ENCODE peak calls at places on chromosome 3, in six cellular contexts. One of them, this sample, is unnamed.
A peak's percentile ranks its signal among the peaks of the same experiment; 100 is the strongest.

GRCh38 chr3:81920805-81921204 is 159.4 kb upstream of the GBE1 start:
- DNase-seq in OCI-LY7: no peak
- DNase-seq in endothelial cell of umbilical vein: no peak
- DNase-seq in brain microvascular endothelial cell: no peak
- DNase-seq in iPS DF 6.9: no peak
- DNase-seq in stomach: no peak
- DNase-seq in this sample: no peak

GRCh38 chr3:13379191-13379830 is 40.8 kb downstream of the NUP210 start:
- DNase-seq in OCI-LY7: no peak
- DNase-seq in endothelial cell of umbilical vein: no peak
- DNase-seq in brain microvascular endothelial cell: peak; percentile 77
- DNase-seq in iPS DF 6.9: no peak
- DNase-seq in stomach: no peak
- DNase-seq in this sample: peak; percentile 13

GRCh38 chr3:143859465-143860203 is 11.4 kb upstream of the SLC9A9 start:
- DNase-seq in OCI-LY7: no peak
- DNase-seq in endothelial cell of umbilical vein: no peak
- DNase-seq in brain microvascular endothelial cell: no peak
- DNase-seq in iPS DF 6.9: no peak
- DNase-seq in stomach: no peak
- DNase-seq in this sample: no peak

GRCh38 chr3:5231067-5231466 is 43.6 kb downstream of the EDEM1 start:
- DNase-seq in OCI-LY7: no peak
- DNase-seq in endothelial cell of umbilical vein: no peak
- DNase-seq in brain microvascular endothelial cell: no peak
- DNase-seq in iPS DF 6.9: no peak
- DNase-seq in stomach: no peak
- DNase-seq in this sample: no peak

GRCh38 chr3:123397921-123398785 is 50.7 kb downstream of the ADCY5 start:
- DNase-seq in OCI-LY7: no peak
- DNase-seq in endothelial cell of umbilical vein: no peak
- DNase-seq in brain microvascular endothelial cell: no peak
- DNase-seq in iPS DF 6.9: no peak
- DNase-seq in stomach: no peak
- DNase-seq in this sample: peak; percentile 18

GRCh38 chr3:131361464-131362421 is 19.8 kb upstream of the NUDT16 start:
- DNase-seq in OCI-LY7: no peak
- DNase-seq in endothelial cell of umbilical vein: peak; percentile 16
- DNase-seq in brain microvascular endothelial cell: no peak
- DNase-seq in iPS DF 6.9: peak; percentile 95
- DNase-seq in stomach: peak; percentile 96
- DNase-seq in this sample: peak; percentile 97

GRCh38 chr3:132596816-132597433 is at the start of gene ACKR4:
- DNase-seq in OCI-LY7: peak; percentile 44
- DNase-seq in endothelial cell of umbilical vein: peak; percentile 78
- DNase-seq in brain microvascular endothelial cell: no peak
- DNase-seq in iPS DF 6.9: no peak
- DNase-seq in stomach: no peak
- DNase-seq in this sample: no peak

GRCh38 chr3:157532529-157533297 is 29.5 kb upstream of the VEPH1 start:
- DNase-seq in OCI-LY7: peak; percentile 57
- DNase-seq in endothelial cell of umbilical vein: peak; percentile 94
- DNase-seq in brain microvascular endothelial cell: peak; percentile 71
- DNase-seq in iPS DF 6.9: peak; percentile 71
- DNase-seq in stomach: no peak
- DNase-seq in this sample: peak; percentile 84

GRCh38 chr3:118960876-118961275 is 73.8 kb downstream of the IGSF11 start:
- DNase-seq in OCI-LY7: no peak
- DNase-seq in endothelial cell of umbilical vein: no peak
- DNase-seq in brain microvascular endothelial cell: no peak
- DNase-seq in iPS DF 6.9: no peak
- DNase-seq in stomach: no peak
- DNase-seq in this sample: no peak

GRCh38 chr3:173599673-173600072 is 202.1 kb downstream of the NLGN1 start:
- DNase-seq in OCI-LY7: no peak
- DNase-seq in endothelial cell of umbilical vein: no peak
- DNase-seq in brain microvascular endothelial cell: no peak
- DNase-seq in iPS DF 6.9: no peak
- DNase-seq in stomach: no peak
- DNase-seq in this sample: no peak

GRCh38 chr3:125017406-125017805 is 38.4 kb downstream of the HEG1 start:
- DNase-seq in OCI-LY7: no peak
- DNase-seq in endothelial cell of umbilical vein: no peak
- DNase-seq in brain microvascular endothelial cell: no peak
- DNase-seq in iPS DF 6.9: no peak
- DNase-seq in stomach: no peak
- DNase-seq in this sample: no peak

GRCh38 chr3:142796823-142797222 is 73.0 kb downstream of the TRPC1 start:
- DNase-seq in OCI-LY7: no peak
- DNase-seq in endothelial cell of umbilical vein: no peak
- DNase-seq in brain microvascular endothelial cell: no peak
- DNase-seq in iPS DF 6.9: no peak
- DNase-seq in stomach: no peak
- DNase-seq in this sample: no peak

GRCh38 chr3:10251006-10251405 is 2.7 kb downstream of the TATDN2 start:
- DNase-seq in OCI-LY7: no peak
- DNase-seq in endothelial cell of umbilical vein: no peak
- DNase-seq in brain microvascular endothelial cell: no peak
- DNase-seq in iPS DF 6.9: no peak
- DNase-seq in stomach: no peak
- DNase-seq in this sample: no peak
- H3K36me3 ChIP-seq in OCI-LY7: peaks cover 69% of the 10 kb centered on the region
- H3K36me3 ChIP-seq in endothelial cell of umbilical vein: no peaks in the 10 kb centered on the region
- H3K36me3 ChIP-seq in brain microvascular endothelial cell: peaks cover 18% of the 10 kb centered on the region
- H3K36me3 ChIP-seq in iPS DF 6.9: peaks cover 5% of the 10 kb centered on the region
- H3K36me3 ChIP-seq in stomach: peaks cover 5% of the 10 kb centered on the region
- H3K36me3 ChIP-seq in this sample: peaks cover 10% of the 10 kb centered on the region

DNA sequence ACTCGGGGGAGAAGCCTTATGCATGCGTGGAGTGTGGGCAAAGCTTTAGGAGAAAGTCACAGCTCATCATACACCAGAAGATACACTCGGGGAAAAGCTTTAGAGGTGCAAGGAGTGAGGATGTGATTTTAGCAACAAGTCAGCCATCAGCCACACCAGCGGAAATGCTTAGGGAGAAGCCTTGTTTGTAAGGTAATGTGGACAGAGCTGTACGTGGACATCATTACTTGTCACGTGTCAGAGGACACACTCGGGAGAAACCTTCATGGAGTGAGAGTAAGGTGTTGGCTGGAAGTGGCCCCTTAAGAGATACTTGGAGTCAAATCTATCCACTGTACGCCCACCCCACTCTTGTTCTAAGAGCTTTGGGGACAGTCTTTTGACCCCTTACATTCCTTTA is 28.7 kb downstream of the ZNF589 start:
- DNase-seq in OCI-LY7: no peak
- DNase-seq in endothelial cell of umbilical vein: no peak
- DNase-seq in brain microvascular endothelial cell: no peak
- DNase-seq in iPS DF 6.9: no peak
- DNase-seq in stomach: no peak
- DNase-seq in this sample: no peak
- H3K36me3 ChIP-seq in OCI-LY7: peaks cover 67% of the 10 kb centered on the region
- H3K36me3 ChIP-seq in endothelial cell of umbilical vein: no peaks in the 10 kb centered on the region
- H3K36me3 ChIP-seq in brain microvascular endothelial cell: peaks cover 10% of the 10 kb centered on the region
- H3K36me3 ChIP-seq in iPS DF 6.9: peaks cover 50% of the 10 kb centered on the region
- H3K36me3 ChIP-seq in stomach: peaks cover 4% of the 10 kb centered on the region
- H3K36me3 ChIP-seq in this sample: peaks cover 5% of the 10 kb centered on the region

DNA sequence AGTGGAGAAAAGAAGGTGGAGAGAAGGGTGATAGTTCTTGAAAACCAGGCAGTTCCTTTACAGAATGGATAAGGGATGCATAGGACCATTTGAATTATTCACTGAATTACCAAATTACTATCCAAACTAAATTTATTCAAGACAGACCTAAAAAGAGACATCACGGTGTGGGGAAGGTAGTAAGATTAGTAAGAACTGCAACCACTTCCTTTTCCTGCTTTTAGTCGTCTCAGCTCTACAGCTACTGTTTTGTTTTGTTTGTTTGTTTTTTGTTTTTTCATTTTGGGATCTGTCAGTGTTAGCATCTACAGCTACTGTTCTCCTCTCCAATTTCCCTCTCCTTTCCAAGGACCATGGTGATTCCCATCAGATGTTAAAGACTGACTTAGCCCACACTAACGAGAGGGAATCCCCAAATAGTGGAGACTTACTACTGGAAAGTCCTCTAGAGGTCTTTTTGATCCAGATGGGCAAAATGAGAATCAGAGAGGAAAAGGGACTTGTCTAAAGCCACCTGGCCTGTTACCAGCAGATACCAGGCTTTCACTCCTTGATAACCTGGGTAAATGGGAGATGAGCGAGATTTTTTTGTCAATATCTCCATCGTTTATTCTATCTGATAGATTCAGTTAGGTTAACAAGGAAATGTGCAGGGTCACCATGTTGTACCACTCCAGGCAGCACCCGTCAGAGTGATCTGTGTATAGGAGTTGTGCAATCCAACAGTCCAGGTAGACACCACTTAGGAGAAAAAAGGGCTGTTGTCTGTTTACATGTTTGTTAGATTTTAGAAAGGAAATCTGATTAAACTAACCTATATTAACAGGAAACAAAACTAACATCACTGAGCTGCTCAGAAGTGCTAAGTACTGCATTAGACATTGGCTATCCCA is 6.0 kb downstream of the HCLS1 start:
- DNase-seq in OCI-LY7: no peak
- DNase-seq in endothelial cell of umbilical vein: no peak
- DNase-seq in brain microvascular endothelial cell: no peak
- DNase-seq in iPS DF 6.9: no peak
- DNase-seq in stomach: no peak
- DNase-seq in this sample: no peak
- H3K36me3 ChIP-seq in OCI-LY7: peaks cover 92% of the 10 kb centered on the region
- H3K36me3 ChIP-seq in endothelial cell of umbilical vein: peaks cover 2% of the 10 kb centered on the region
- H3K36me3 ChIP-seq in brain microvascular endothelial cell: no peaks in the 10 kb centered on the region
- H3K36me3 ChIP-seq in iPS DF 6.9: no peaks in the 10 kb centered on the region
- H3K36me3 ChIP-seq in stomach: no peaks in the 10 kb centered on the region
- H3K36me3 ChIP-seq in this sample: no peaks in the 10 kb centered on the region

DNA sequence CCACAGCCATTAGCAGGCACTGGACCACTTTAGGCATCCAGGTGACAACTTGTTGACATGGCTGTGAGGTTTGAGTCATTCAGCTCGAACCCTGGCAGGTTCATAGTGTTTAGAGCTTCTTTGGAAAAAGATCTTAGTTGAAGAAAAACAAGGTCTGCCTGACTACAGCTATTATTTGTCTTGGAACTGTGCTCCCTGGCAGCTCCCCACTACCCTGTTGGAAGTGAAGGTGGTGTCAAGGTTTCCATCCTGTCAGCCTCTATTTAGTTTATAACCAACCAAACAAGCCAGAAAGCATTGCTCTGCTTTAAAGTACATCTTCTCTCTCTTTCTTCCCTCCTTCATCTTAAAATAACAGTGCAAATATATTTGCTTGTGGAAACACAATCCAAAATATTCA is 56.8 kb downstream of the KAT2B start:
- DNase-seq in OCI-LY7: no peak
- DNase-seq in endothelial cell of umbilical vein: peak; percentile 69
- DNase-seq in brain microvascular endothelial cell: no peak
- DNase-seq in iPS DF 6.9: no peak
- DNase-seq in stomach: peak; percentile 61
- DNase-seq in this sample: no peak
- H3K36me3 ChIP-seq in OCI-LY7: peaks cover 44% of the 10 kb centered on the region
- H3K36me3 ChIP-seq in endothelial cell of umbilical vein: no peaks in the 10 kb centered on the region
- H3K36me3 ChIP-seq in brain microvascular endothelial cell: no peaks in the 10 kb centered on the region
- H3K36me3 ChIP-seq in iPS DF 6.9: no peaks in the 10 kb centered on the region
- H3K36me3 ChIP-seq in stomach: no peaks in the 10 kb centered on the region
- H3K36me3 ChIP-seq in this sample: no peaks in the 10 kb centered on the region

DNA sequence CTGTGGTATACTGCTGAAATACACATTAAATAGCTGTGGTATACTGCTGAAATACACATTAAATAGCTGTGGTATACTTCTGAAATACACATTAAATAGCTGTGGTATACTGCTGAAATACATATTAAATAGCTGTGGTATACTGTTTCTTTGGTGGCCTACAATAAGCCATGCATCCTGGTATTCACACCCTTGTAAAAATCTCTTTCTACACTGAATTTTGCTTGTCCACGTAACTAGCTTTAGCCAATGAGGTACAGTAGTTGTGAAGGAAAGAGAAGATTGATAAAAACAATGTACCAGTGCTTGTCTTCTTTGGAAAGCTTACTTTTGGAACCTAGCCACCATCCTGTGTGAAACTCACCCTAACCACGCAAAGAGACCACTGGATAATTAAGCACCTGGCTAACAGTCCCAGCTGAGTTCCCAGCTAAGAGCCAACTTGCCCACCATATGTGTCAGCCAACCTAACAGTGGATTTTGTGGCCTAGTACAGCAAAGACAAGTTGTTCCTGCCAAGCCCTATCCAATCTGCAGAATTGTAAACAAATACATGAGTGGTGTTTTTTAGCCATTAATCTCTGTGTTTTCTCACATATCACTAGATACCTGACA is 103.4 kb upstream of the MELTF start:
- DNase-seq in OCI-LY7: no peak
- DNase-seq in endothelial cell of umbilical vein: no peak
- DNase-seq in brain microvascular endothelial cell: no peak
- DNase-seq in iPS DF 6.9: no peak
- DNase-seq in stomach: no peak
- DNase-seq in this sample: no peak
- H3K36me3 ChIP-seq in OCI-LY7: peaks cover 83% of the 10 kb centered on the region
- H3K36me3 ChIP-seq in endothelial cell of umbilical vein: peaks cover 7% of the 10 kb centered on the region
- H3K36me3 ChIP-seq in brain microvascular endothelial cell: peaks cover 62% of the 10 kb centered on the region
- H3K36me3 ChIP-seq in iPS DF 6.9: no peaks in the 10 kb centered on the region
- H3K36me3 ChIP-seq in stomach: peaks cover 21% of the 10 kb centered on the region
- H3K36me3 ChIP-seq in this sample: peaks cover 8% of the 10 kb centered on the region

GRCh38 chr3:52259448-52259847 is 13.9 kb downstream of the PPM1M start:
- DNase-seq in OCI-LY7: no peak
- DNase-seq in endothelial cell of umbilical vein: no peak
- DNase-seq in brain microvascular endothelial cell: no peak
- DNase-seq in iPS DF 6.9: no peak
- DNase-seq in stomach: no peak
- DNase-seq in this sample: no peak
- H3K36me3 ChIP-seq in OCI-LY7: peaks cover 99% of the 10 kb centered on the region
- H3K36me3 ChIP-seq in endothelial cell of umbilical vein: peaks cover 53% of the 10 kb centered on the region
- H3K36me3 ChIP-seq in brain microvascular endothelial cell: peaks cover 96% of the 10 kb centered on the region
- H3K36me3 ChIP-seq in iPS DF 6.9: peaks cover 42% of the 10 kb centered on the region
- H3K36me3 ChIP-seq in stomach: peaks cover 86% of the 10 kb centered on the region
- H3K36me3 ChIP-seq in this sample: peaks cover 81% of the 10 kb centered on the region

DNA sequence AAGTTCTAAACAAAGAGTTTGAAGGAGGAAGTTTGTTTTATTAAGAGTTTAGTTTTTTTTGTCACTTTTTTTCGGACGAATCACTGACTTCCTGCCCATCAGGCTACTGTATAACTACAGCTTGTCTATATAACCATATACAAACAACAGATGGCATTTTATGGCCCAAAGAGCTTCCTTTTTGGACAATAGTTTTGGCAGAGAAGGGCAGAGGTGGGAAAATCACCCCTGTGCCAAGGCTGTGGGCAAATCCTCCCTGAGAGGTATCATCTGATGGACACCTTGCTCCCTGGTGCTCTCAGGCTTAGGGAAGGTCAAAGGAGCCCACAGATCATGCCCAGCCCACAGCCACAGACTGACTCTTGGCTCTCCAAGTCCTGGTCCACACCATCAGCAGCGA is 113.4 kb downstream of the OXNAD1 start:
- DNase-seq in OCI-LY7: peak; percentile 48
- DNase-seq in endothelial cell of umbilical vein: no peak
- DNase-seq in brain microvascular endothelial cell: no peak
- DNase-seq in iPS DF 6.9: no peak
- DNase-seq in stomach: no peak
- DNase-seq in this sample: no peak
- H3K36me3 ChIP-seq in OCI-LY7: peaks cover 79% of the 10 kb centered on the region
- H3K36me3 ChIP-seq in endothelial cell of umbilical vein: peaks cover 4% of the 10 kb centered on the region
- H3K36me3 ChIP-seq in brain microvascular endothelial cell: peaks cover 22% of the 10 kb centered on the region
- H3K36me3 ChIP-seq in iPS DF 6.9: no peaks in the 10 kb centered on the region
- H3K36me3 ChIP-seq in stomach: no peaks in the 10 kb centered on the region
- H3K36me3 ChIP-seq in this sample: no peaks in the 10 kb centered on the region